ENCODE peak calls at places on chromosomes 1 and 21, in ten cellular contexts. One of them, this sample, is unnamed. For H3K36me3 and H3K9me3, the result is how much of the 10 kb centered on the place peaks cover.

GRCh38 chr1:28751315-28752056 is 14.7 kb downstream of the YTHDF2 start:
- DNase-seq in lower lobe of right lung: no peak
- DNase-seq in cardiac muscle cell: peak
- DNase-seq in lung: no peak
- DNase-seq in upper lobe of left lung: no peak
- DNase-seq in CD8-positive, alpha-beta T cell: no peak
- DNase-seq in body of pancreas: no peak
- DNase-seq in left ventricle myocardium inferior: no peak
- DNase-seq in mammary epithelial cell: peak
- DNase-seq in tibial nerve: no peak
- DNase-seq in this sample: no peak

GRCh38 chr1:240394353-240394752 is 217.6 kb downstream of the GREM2 start:
- DNase-seq in cardiac muscle cell: no peak
- DNase-seq in left ventricle myocardium inferior: no peak
- DNase-seq in body of pancreas: no peak
- DNase-seq in lung: no peak
- DNase-seq in mammary epithelial cell: no peak
- DNase-seq in tibial nerve: no peak
- DNase-seq in lower lobe of right lung: no peak
- DNase-seq in upper lobe of left lung: no peak
- DNase-seq in CD8-positive, alpha-beta T cell: no peak
- DNase-seq in this sample: no peak

GRCh38 chr1:32733573-32734321 is 31.2 kb upstream of the SYNC start:
- DNase-seq in left ventricle myocardium inferior: no peak
- DNase-seq in CD8-positive, alpha-beta T cell: no peak
- DNase-seq in lung: no peak
- DNase-seq in body of pancreas: no peak
- DNase-seq in tibial nerve: no peak
- DNase-seq in cardiac muscle cell: peak
- DNase-seq in upper lobe of left lung: no peak
- DNase-seq in mammary epithelial cell: no peak
- DNase-seq in lower lobe of right lung: no peak
- DNase-seq in this sample: peak

GRCh38 chr1:50438945-50439344 is 15.7 kb upstream of the DMRTA2 start:
- DNase-seq in lower lobe of right lung: no peak
- DNase-seq in left ventricle myocardium inferior: no peak
- DNase-seq in CD8-positive, alpha-beta T cell: no peak
- DNase-seq in lung: no peak
- DNase-seq in upper lobe of left lung: no peak
- DNase-seq in tibial nerve: no peak
- DNase-seq in mammary epithelial cell: no peak
- DNase-seq in cardiac muscle cell: no peak
- DNase-seq in body of pancreas: no peak
- DNase-seq in this sample: no peak

GRCh38 chr1:16387201-16388185 is 20.5 kb downstream of the SZRD1 start:
- DNase-seq in left ventricle myocardium inferior: no peak
- DNase-seq in tibial nerve: no peak
- DNase-seq in upper lobe of left lung: no peak
- DNase-seq in mammary epithelial cell: no peak
- DNase-seq in lung: peak
- DNase-seq in CD8-positive, alpha-beta T cell: no peak
- DNase-seq in lower lobe of right lung: peak
- DNase-seq in cardiac muscle cell: peak
- DNase-seq in body of pancreas: no peak
- DNase-seq in this sample: peak

GRCh38 chr21:46560568-46561447 is 44.1 kb downstream of the S100B start:
- DNase-seq in mammary epithelial cell: no peak
- DNase-seq in lung: no peak
- DNase-seq in body of pancreas: no peak
- DNase-seq in cardiac muscle cell: no peak
- DNase-seq in left ventricle myocardium inferior: no peak
- DNase-seq in lower lobe of right lung: peak
- DNase-seq in tibial nerve: no peak
- DNase-seq in upper lobe of left lung: peak
- DNase-seq in CD8-positive, alpha-beta T cell: no peak
- DNase-seq in this sample: no peak

GRCh38 chr1:27658951-27659496 is 13.0 kb downstream of the IFI6 start:
- DNase-seq in left ventricle myocardium inferior: no peak
- DNase-seq in body of pancreas: no peak
- DNase-seq in mammary epithelial cell: peak
- DNase-seq in lower lobe of right lung: no peak
- DNase-seq in CD8-positive, alpha-beta T cell: no peak
- DNase-seq in cardiac muscle cell: peak
- DNase-seq in lung: no peak
- DNase-seq in upper lobe of left lung: no peak
- DNase-seq in tibial nerve: no peak
- DNase-seq in this sample: peak

GRCh38 chr1:183200451-183200850 is 14.4 kb downstream of the LAMC2 start:
- DNase-seq in lower lobe of right lung: no peak
- DNase-seq in lung: no peak
- DNase-seq in upper lobe of left lung: no peak
- DNase-seq in body of pancreas: no peak
- DNase-seq in tibial nerve: no peak
- DNase-seq in mammary epithelial cell: no peak
- DNase-seq in left ventricle myocardium inferior: no peak
- DNase-seq in cardiac muscle cell: no peak
- DNase-seq in CD8-positive, alpha-beta T cell: no peak
- DNase-seq in this sample: no peak

GRCh38 chr1:164765557-164765956 is 206.6 kb downstream of the PBX1 start:
- DNase-seq in CD8-positive, alpha-beta T cell: no peak
- DNase-seq in lower lobe of right lung: no peak
- DNase-seq in lung: no peak
- DNase-seq in tibial nerve: no peak
- DNase-seq in upper lobe of left lung: no peak
- DNase-seq in mammary epithelial cell: peak
- DNase-seq in body of pancreas: no peak
- DNase-seq in cardiac muscle cell: peak
- DNase-seq in left ventricle myocardium inferior: no peak
- DNase-seq in this sample: no peak

GRCh38 chr1:226786550-226786949 is 47.5 kb upstream of the ITPKB start:
- DNase-seq in lung: no peak
- DNase-seq in mammary epithelial cell: no peak
- DNase-seq in left ventricle myocardium inferior: no peak
- DNase-seq in upper lobe of left lung: no peak
- DNase-seq in lower lobe of right lung: no peak
- DNase-seq in cardiac muscle cell: no peak
- DNase-seq in body of pancreas: no peak
- DNase-seq in CD8-positive, alpha-beta T cell: no peak
- DNase-seq in tibial nerve: no peak
- DNase-seq in this sample: no peak

GRCh38 chr1:16969057-16969609 is 11.3 kb downstream of the MFAP2 start:
- DNase-seq in cardiac muscle cell: no peak
- DNase-seq in left ventricle myocardium inferior: no peak
- DNase-seq in upper lobe of left lung: peak
- DNase-seq in lower lobe of right lung: no peak
- DNase-seq in tibial nerve: no peak
- DNase-seq in mammary epithelial cell: no peak
- DNase-seq in body of pancreas: no peak
- DNase-seq in lung: no peak
- DNase-seq in CD8-positive, alpha-beta T cell: no peak
- DNase-seq in this sample: no peak

GRCh38 chr1:87358219-87358618 is 29.5 kb downstream of the LMO4 start:
- DNase-seq in upper lobe of left lung: no peak
- DNase-seq in lung: no peak
- DNase-seq in tibial nerve: no peak
- DNase-seq in left ventricle myocardium inferior: no peak
- DNase-seq in CD8-positive, alpha-beta T cell: no peak
- DNase-seq in lower lobe of right lung: no peak
- DNase-seq in cardiac muscle cell: no peak
- DNase-seq in mammary epithelial cell: no peak
- DNase-seq in body of pancreas: no peak
- DNase-seq in this sample: no peak

GRCh38 chr1:207103892-207104373 is at the start of gene C4BPA:
- DNase-seq in cardiac muscle cell: no peak
- DNase-seq in lung: peak
- DNase-seq in left ventricle myocardium inferior: no peak
- DNase-seq in upper lobe of left lung: no peak
- DNase-seq in lower lobe of right lung: no peak
- DNase-seq in mammary epithelial cell: no peak
- DNase-seq in CD8-positive, alpha-beta T cell: no peak
- DNase-seq in tibial nerve: no peak
- DNase-seq in body of pancreas: peak
- DNase-seq in this sample: no peak

GRCh38 chr1:109905520-109905919 is 5.1 kb upstream of the CSF1 start:
- DNase-seq in lower lobe of right lung: no peak
- DNase-seq in mammary epithelial cell: no peak
- DNase-seq in body of pancreas: no peak
- DNase-seq in upper lobe of left lung: no peak
- DNase-seq in lung: no peak
- DNase-seq in cardiac muscle cell: no peak
- DNase-seq in CD8-positive, alpha-beta T cell: no peak
- DNase-seq in tibial nerve: no peak
- DNase-seq in left ventricle myocardium inferior: no peak
- DNase-seq in this sample: no peak

GRCh38 chr1:245880754-245881403 is 626.2 kb downstream of the SMYD3 start:
- DNase-seq in mammary epithelial cell: peak
- DNase-seq in lower lobe of right lung: no peak
- DNase-seq in upper lobe of left lung: no peak
- DNase-seq in tibial nerve: no peak
- DNase-seq in CD8-positive, alpha-beta T cell: no peak
- DNase-seq in body of pancreas: no peak
- DNase-seq in left ventricle myocardium inferior: no peak
- DNase-seq in lung: no peak
- DNase-seq in cardiac muscle cell: peak
- DNase-seq in this sample: no peak

DNA sequence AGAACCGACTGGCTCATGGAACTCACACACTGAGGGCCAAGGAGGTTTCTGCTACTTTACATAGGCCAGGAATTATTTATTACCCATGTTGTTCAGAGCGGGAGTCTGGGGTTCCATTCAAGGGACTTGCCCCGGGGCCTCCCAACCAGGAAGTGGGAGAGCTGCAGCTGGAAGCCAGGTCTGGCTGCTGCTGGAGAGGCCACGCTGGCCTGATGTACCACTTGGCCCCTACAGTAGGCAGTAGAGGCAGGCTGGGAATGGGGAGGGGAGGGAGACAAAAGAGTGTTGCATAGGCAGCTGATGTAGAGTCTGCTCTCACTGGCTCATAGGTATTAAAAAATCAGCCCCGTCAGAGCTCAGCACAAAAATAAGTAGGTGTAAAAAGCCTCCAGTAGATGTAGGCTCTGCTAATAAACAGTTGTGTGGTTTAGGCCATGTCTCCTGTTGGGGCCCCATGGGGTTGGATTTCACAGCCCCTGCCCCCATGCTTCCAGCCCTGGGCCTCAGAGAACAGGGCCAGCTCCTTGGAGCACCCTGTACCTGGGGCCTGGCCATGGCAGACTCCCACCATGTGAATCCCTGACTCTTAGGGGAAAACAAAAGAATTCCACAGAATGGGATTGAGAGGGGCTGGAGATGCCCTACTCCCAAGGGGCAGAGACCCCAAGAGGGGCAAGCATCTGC is 11.7 kb downstream of the LRP8 start:
- DNase-seq in lung: no peak
- DNase-seq in tibial nerve: no peak
- DNase-seq in CD8-positive, alpha-beta T cell: no peak
- DNase-seq in body of pancreas: peak
- DNase-seq in upper lobe of left lung: no peak
- DNase-seq in cardiac muscle cell: peak
- DNase-seq in lower lobe of right lung: peak
- DNase-seq in mammary epithelial cell: no peak
- DNase-seq in left ventricle myocardium inferior: no peak
- DNase-seq in this sample: peak
- H3K36me3 ChIP-seq in lung: under half
- H3K36me3 ChIP-seq in tibial nerve: under half
- H3K36me3 ChIP-seq in CD8-positive, alpha-beta T cell: under half
- H3K36me3 ChIP-seq in body of pancreas: under half
- H3K36me3 ChIP-seq in upper lobe of left lung: under half
- H3K36me3 ChIP-seq in cardiac muscle cell: under half
- H3K36me3 ChIP-seq in lower lobe of right lung: under half
- H3K36me3 ChIP-seq in mammary epithelial cell: under half
- H3K36me3 ChIP-seq in left ventricle myocardium inferior: under half
- H3K36me3 ChIP-seq in this sample: under half

DNA sequence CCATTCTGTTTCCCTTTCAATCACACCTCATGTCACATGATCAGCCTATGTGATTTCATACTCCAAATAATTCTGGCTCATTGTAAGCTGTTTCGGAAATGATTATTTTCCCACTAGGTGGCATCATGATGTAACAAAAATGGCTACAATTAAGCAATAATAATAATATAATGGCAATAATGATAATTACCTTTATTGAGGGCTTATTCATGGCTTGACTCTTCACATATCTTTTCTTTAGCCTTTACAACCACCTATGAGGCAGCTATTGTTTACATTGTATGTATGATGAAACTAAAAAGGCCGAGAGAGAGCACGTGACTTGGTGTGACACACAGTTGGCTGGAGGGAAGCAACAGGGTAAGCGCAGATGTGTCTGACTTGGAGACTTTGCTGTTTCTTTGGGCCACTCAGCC is 12.5 kb upstream of the KPRP start:
- DNase-seq in body of pancreas: no peak
- DNase-seq in lower lobe of right lung: no peak
- DNase-seq in left ventricle myocardium inferior: no peak
- DNase-seq in mammary epithelial cell: peak
- DNase-seq in upper lobe of left lung: no peak
- DNase-seq in tibial nerve: no peak
- DNase-seq in CD8-positive, alpha-beta T cell: no peak
- DNase-seq in lung: no peak
- DNase-seq in cardiac muscle cell: no peak
- DNase-seq in this sample: no peak
- H3K9me3 ChIP-seq in body of pancreas: under half
- H3K9me3 ChIP-seq in lower lobe of right lung: under half
- H3K9me3 ChIP-seq in left ventricle myocardium inferior: under half
- H3K9me3 ChIP-seq in mammary epithelial cell: under half
- H3K9me3 ChIP-seq in upper lobe of left lung: under half
- H3K9me3 ChIP-seq in tibial nerve: under half
- H3K9me3 ChIP-seq in CD8-positive, alpha-beta T cell: under half
- H3K9me3 ChIP-seq in lung: under half
- H3K9me3 ChIP-seq in cardiac muscle cell: under half
- H3K9me3 ChIP-seq in this sample: under half

GRCh38 chr1:113768916-113769598 is 9.8 kb upstream of the PHTF1 start:
- DNase-seq in tibial nerve: no peak
- DNase-seq in lung: no peak
- DNase-seq in upper lobe of left lung: no peak
- DNase-seq in mammary epithelial cell: no peak
- DNase-seq in cardiac muscle cell: no peak
- DNase-seq in lower lobe of right lung: no peak
- DNase-seq in left ventricle myocardium inferior: no peak
- DNase-seq in body of pancreas: no peak
- DNase-seq in CD8-positive, alpha-beta T cell: no peak
- DNase-seq in this sample: no peak
- H3K36me3 ChIP-seq in tibial nerve: under half
- H3K36me3 ChIP-seq in lung: under half
- H3K36me3 ChIP-seq in upper lobe of left lung: under half
- H3K36me3 ChIP-seq in mammary epithelial cell: under half
- H3K36me3 ChIP-seq in cardiac muscle cell: under half
- H3K36me3 ChIP-seq in lower lobe of right lung: half or more
- H3K36me3 ChIP-seq in left ventricle myocardium inferior: under half
- H3K36me3 ChIP-seq in body of pancreas: under half
- H3K36me3 ChIP-seq in CD8-positive, alpha-beta T cell: under half
- H3K36me3 ChIP-seq in this sample: under half

DNA sequence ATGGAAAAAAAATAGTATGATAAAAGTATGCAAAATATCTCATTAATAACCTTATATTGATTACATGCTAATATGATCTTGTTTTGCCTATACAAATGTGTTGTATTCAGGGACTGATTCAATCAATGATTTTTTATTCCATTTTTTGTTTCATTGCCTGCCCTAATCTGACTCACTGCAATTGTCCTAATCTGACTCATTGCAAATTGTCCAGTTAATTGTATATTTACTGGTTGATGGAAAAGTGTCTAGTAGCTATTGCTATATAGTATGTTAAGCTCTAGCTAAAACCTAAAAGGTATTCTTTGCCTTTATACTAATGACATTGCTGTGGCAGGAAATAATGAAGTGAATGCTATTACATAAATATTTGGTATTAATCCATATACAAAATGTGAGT is 728.9 kb upstream of the ZP4 start:
- DNase-seq in lower lobe of right lung: no peak
- DNase-seq in lung: no peak
- DNase-seq in cardiac muscle cell: no peak
- DNase-seq in body of pancreas: no peak
- DNase-seq in tibial nerve: no peak
- DNase-seq in upper lobe of left lung: no peak
- DNase-seq in CD8-positive, alpha-beta T cell: no peak
- DNase-seq in mammary epithelial cell: no peak
- DNase-seq in left ventricle myocardium inferior: no peak
- DNase-seq in this sample: no peak
- H3K9me3 ChIP-seq in lower lobe of right lung: under half
- H3K9me3 ChIP-seq in lung: under half
- H3K9me3 ChIP-seq in cardiac muscle cell: under half
- H3K9me3 ChIP-seq in body of pancreas: under half
- H3K9me3 ChIP-seq in tibial nerve: under half
- H3K9me3 ChIP-seq in upper lobe of left lung: under half
- H3K9me3 ChIP-seq in CD8-positive, alpha-beta T cell: under half
- H3K9me3 ChIP-seq in mammary epithelial cell: under half
- H3K9me3 ChIP-seq in left ventricle myocardium inferior: under half
- H3K9me3 ChIP-seq in this sample: under half

This sample was measured in mucosa of descending colon.